ENCODE peak calls at places on chromosomes 6 and 20, in five cellular contexts. One of them, this sample, is unnamed.

GRCh38 chr6:121780325-121781313 is 345.2 kb downstream of the GJA1 start:
- DNase-seq in CD4-positive, CD25-positive, alpha-beta regulatory T cell: no peak
- DNase-seq in A549: peak; percentile 43
- DNase-seq in upper lobe of right lung: peak; percentile 59
- DNase-seq in Panc1: no peak
- DNase-seq in this sample: no peak

GRCh38 chr20:30485331-30486102 is 771.9 kb upstream of the DEFB115 start:
- DNase-seq in CD4-positive, CD25-positive, alpha-beta regulatory T cell: no peak
- DNase-seq in A549: no peak
- DNase-seq in upper lobe of right lung: no peak
- DNase-seq in Panc1: no peak
- DNase-seq in this sample: no peak

GRCh38 chr6:150177260-150178246 is 34.7 kb downstream of the PPP1R14C start:
- DNase-seq in CD4-positive, CD25-positive, alpha-beta regulatory T cell: no peak
- DNase-seq in A549: peak; percentile 28
- DNase-seq in upper lobe of right lung: no peak
- DNase-seq in Panc1: no peak
- DNase-seq in this sample: no peak

GRCh38 chr6:170073846-170074245 is 217.0 kb downstream of the DLL1 start:
- DNase-seq in CD4-positive, CD25-positive, alpha-beta regulatory T cell: no peak
- DNase-seq in A549: no peak
- DNase-seq in upper lobe of right lung: no peak
- DNase-seq in Panc1: no peak
- DNase-seq in this sample: no peak

GRCh38 chr20:31718952-31719643 is 3.6 kb downstream of the BCL2L1 start:
- DNase-seq in CD4-positive, CD25-positive, alpha-beta regulatory T cell: no peak
- DNase-seq in A549: no peak
- DNase-seq in upper lobe of right lung: no peak
- DNase-seq in Panc1: no peak
- DNase-seq in this sample: no peak

GRCh38 chr6:40169878-40170277 is 235.6 kb upstream of the MOCS1 start:
- DNase-seq in CD4-positive, CD25-positive, alpha-beta regulatory T cell: no peak
- DNase-seq in A549: no peak
- DNase-seq in upper lobe of right lung: no peak
- DNase-seq in Panc1: no peak
- DNase-seq in this sample: no peak

GRCh38 chr6:25369043-25369442 is 89.9 kb downstream of the CARMIL1 start:
- DNase-seq in CD4-positive, CD25-positive, alpha-beta regulatory T cell: no peak
- DNase-seq in A549: no peak
- DNase-seq in upper lobe of right lung: no peak
- DNase-seq in Panc1: no peak
- DNase-seq in this sample: no peak

GRCh38 chr6:73003302-73003701 is 222.0 kb downstream of the KHDC1L start:
- DNase-seq in CD4-positive, CD25-positive, alpha-beta regulatory T cell: no peak
- DNase-seq in A549: no peak
- DNase-seq in upper lobe of right lung: no peak
- DNase-seq in Panc1: no peak
- DNase-seq in this sample: no peak

GRCh38 chr6:15929685-15930084 is 199.2 kb upstream of the MYLIP start:
- DNase-seq in CD4-positive, CD25-positive, alpha-beta regulatory T cell: no peak
- DNase-seq in A549: no peak
- DNase-seq in upper lobe of right lung: no peak
- DNase-seq in Panc1: no peak
- DNase-seq in this sample: no peak

GRCh38 chr20:34907616-34908469 is 31.4 kb downstream of the ACSS2 start:
- DNase-seq in CD4-positive, CD25-positive, alpha-beta regulatory T cell: no peak
- DNase-seq in A549: peak; percentile 74
- DNase-seq in upper lobe of right lung: no peak
- DNase-seq in Panc1: peak; percentile 76
- DNase-seq in this sample: no peak

GRCh38 chr6:39778581-39779270 is 13.4 kb upstream of the DAAM2 start:
- DNase-seq in CD4-positive, CD25-positive, alpha-beta regulatory T cell: no peak
- DNase-seq in A549: no peak
- DNase-seq in upper lobe of right lung: no peak
- DNase-seq in Panc1: no peak
- DNase-seq in this sample: no peak

GRCh38 chr6:37433657-37434271 is 743 bp downstream of the CMTR1 start:
- DNase-seq in CD4-positive, CD25-positive, alpha-beta regulatory T cell: peak; percentile 9
- DNase-seq in A549: peak; percentile 9
- DNase-seq in upper lobe of right lung: no peak
- DNase-seq in Panc1: no peak
- DNase-seq in this sample: peak; percentile 29

GRCh38 chr20:31260326-31260932 is 3.0 kb downstream of the DEFB115 start:
- DNase-seq in CD4-positive, CD25-positive, alpha-beta regulatory T cell: no peak
- DNase-seq in A549: peak; percentile 44
- DNase-seq in upper lobe of right lung: no peak
- DNase-seq in Panc1: peak; percentile 46
- DNase-seq in this sample: no peak

GRCh38 chr20:1478566-1478965 is 11.9 kb upstream of the NSFL1C start:
- DNase-seq in CD4-positive, CD25-positive, alpha-beta regulatory T cell: no peak
- DNase-seq in A549: peak; percentile 42
- DNase-seq in upper lobe of right lung: no peak
- DNase-seq in Panc1: peak; percentile 46
- DNase-seq in this sample: no peak

GRCh38 chr6:104123227-104123626 is 736.5 kb downstream of the HACE1 start:
- DNase-seq in CD4-positive, CD25-positive, alpha-beta regulatory T cell: no peak
- DNase-seq in A549: no peak
- DNase-seq in upper lobe of right lung: no peak
- DNase-seq in Panc1: no peak
- DNase-seq in this sample: no peak

GRCh38 chr6:135686784-135687301 is 164.7 kb upstream of the PDE7B start:
- DNase-seq in CD4-positive, CD25-positive, alpha-beta regulatory T cell: no peak
- DNase-seq in A549: no peak
- DNase-seq in upper lobe of right lung: no peak
- DNase-seq in Panc1: no peak
- DNase-seq in this sample: no peak

GRCh38 chr20:39210331-39211074 is 248.4 kb downstream of the DHX35 start:
- DNase-seq in CD4-positive, CD25-positive, alpha-beta regulatory T cell: no peak
- DNase-seq in A549: no peak
- DNase-seq in upper lobe of right lung: no peak
- DNase-seq in Panc1: no peak
- DNase-seq in this sample: no peak

GRCh38 chr6:150391890-150392289 is 23.1 kb downstream of the IYD start:
- DNase-seq in CD4-positive, CD25-positive, alpha-beta regulatory T cell: no peak
- DNase-seq in A549: peak; percentile 21
- DNase-seq in upper lobe of right lung: no peak
- DNase-seq in Panc1: no peak
- DNase-seq in this sample: no peak

GRCh38 chr6:139591075-139591474 is 216.6 kb upstream of the CITED2 start:
- DNase-seq in CD4-positive, CD25-positive, alpha-beta regulatory T cell: no peak
- DNase-seq in A549: no peak
- DNase-seq in upper lobe of right lung: no peak
- DNase-seq in Panc1: no peak
- DNase-seq in this sample: no peak

GRCh38 chr6:139588734-139589418 is 214.4 kb upstream of the CITED2 start:
- DNase-seq in CD4-positive, CD25-positive, alpha-beta regulatory T cell: no peak
- DNase-seq in A549: peak; percentile 38
- DNase-seq in upper lobe of right lung: no peak
- DNase-seq in Panc1: no peak
- DNase-seq in this sample: no peak

GRCh38 chr6:139588076-139588639 is 213.7 kb upstream of the CITED2 start:
- DNase-seq in CD4-positive, CD25-positive, alpha-beta regulatory T cell: no peak
- DNase-seq in A549: no peak
- DNase-seq in upper lobe of right lung: no peak
- DNase-seq in Panc1: no peak
- DNase-seq in this sample: no peak

GRCh38 chr6:139592011-139592410 is 217.6 kb upstream of the CITED2 start:
- DNase-seq in CD4-positive, CD25-positive, alpha-beta regulatory T cell: no peak
- DNase-seq in A549: no peak
- DNase-seq in upper lobe of right lung: no peak
- DNase-seq in Panc1: no peak
- DNase-seq in this sample: no peak

GRCh38 chr6:139590206-139590605 is 215.8 kb upstream of the CITED2 start:
- DNase-seq in CD4-positive, CD25-positive, alpha-beta regulatory T cell: no peak
- DNase-seq in A549: no peak
- DNase-seq in upper lobe of right lung: no peak
- DNase-seq in Panc1: no peak
- DNase-seq in this sample: no peak
- H3K4me1 ChIP-seq in CD4-positive, CD25-positive, alpha-beta regulatory T cell: no peaks in the 10 kb centered on the region
- H3K4me1 ChIP-seq in A549: peaks cover 40% of the 10 kb centered on the region
- H3K4me1 ChIP-seq in upper lobe of right lung: peaks cover 17% of the 10 kb centered on the region
- H3K4me1 ChIP-seq in Panc1: peaks cover 29% of the 10 kb centered on the region
- H3K4me1 ChIP-seq in this sample: no peaks in the 10 kb centered on the region

DNA sequence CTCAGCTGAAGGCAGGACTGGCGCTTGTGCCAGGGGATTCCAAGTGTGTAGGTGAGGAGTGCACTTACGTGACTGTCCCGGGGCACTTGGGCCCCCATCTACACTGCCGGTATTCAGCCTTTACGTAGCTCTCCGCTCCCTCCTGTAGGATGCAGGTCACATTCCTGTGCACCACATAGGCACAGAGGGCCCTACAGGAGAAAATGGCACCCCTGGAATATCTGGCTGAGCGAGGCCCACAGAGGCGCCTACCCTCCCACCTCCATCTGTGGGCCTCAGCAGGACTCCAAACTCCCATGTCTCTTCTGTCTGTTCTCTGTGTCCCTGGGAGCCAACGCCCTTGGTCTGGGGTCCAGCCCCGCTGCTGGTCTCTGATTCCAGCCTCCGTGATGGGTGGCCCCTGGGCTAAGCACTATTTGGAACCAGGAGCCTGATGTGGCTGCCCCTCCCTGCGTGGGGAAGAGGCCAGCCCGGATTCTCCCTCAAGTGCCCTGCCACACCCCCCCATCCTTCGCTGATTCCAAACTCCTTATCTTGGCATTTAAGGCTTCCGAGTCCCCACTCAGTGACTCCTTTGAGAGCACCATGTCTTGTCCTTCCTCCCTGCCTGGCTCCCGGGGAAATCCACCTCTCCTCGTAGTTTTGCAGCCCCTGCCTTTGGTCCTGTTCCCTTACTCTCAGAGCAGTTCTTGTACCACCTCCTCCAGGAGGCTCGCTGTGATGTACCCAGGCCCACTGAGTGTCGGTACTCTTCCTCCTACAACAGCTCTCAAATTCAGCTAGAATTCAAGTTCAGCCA is 1.5 kb downstream of the EMILIN3 start:
- DNase-seq in CD4-positive, CD25-positive, alpha-beta regulatory T cell: no peak
- DNase-seq in A549: no peak
- DNase-seq in upper lobe of right lung: no peak
- DNase-seq in Panc1: no peak
- DNase-seq in this sample: no peak
- H3K4me3 ChIP-seq in CD4-positive, CD25-positive, alpha-beta regulatory T cell: no peak overlapping the region
- H3K4me3 ChIP-seq in A549: no peak overlapping the region
- H3K4me3 ChIP-seq in upper lobe of right lung: no peak overlapping the region
- H3K4me3 ChIP-seq in Panc1: no peak overlapping the region
- H3K4me3 ChIP-seq in this sample: no peak overlapping the region

GRCh38 chr6:45504947-45505346 is 127.2 kb upstream of the SUPT3H start:
- DNase-seq in CD4-positive, CD25-positive, alpha-beta regulatory T cell: no peak
- DNase-seq in A549: no peak
- DNase-seq in upper lobe of right lung: no peak
- DNase-seq in Panc1: no peak
- DNase-seq in this sample: no peak
- H3K27ac ChIP-seq in CD4-positive, CD25-positive, alpha-beta regulatory T cell: no peak overlapping the region
- H3K27ac ChIP-seq in A549: no peak overlapping the region
- H3K27ac ChIP-seq in upper lobe of right lung: no peak overlapping the region
- H3K27ac ChIP-seq in Panc1: no peak overlapping the region
- H3K27ac ChIP-seq in this sample: no peak overlapping the region

DNA sequence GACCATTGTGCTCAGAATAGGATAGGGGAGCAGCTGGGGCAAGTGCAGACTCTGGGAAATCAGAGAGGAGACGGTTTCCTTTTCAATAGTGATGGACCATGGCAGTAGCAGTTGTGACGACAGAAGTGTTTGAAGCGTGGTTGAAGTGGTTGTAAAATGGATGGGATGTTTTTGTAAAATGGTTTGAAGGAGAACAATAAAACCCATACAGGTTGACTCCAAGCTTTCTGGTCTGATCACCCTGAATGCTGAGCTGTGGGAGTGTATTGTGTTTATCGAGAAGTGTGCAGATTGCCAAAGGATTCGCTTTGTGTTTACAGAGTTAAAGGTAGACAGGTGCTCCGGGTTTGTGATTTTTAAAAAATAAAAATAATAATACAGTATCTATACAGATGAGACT is 255.2 kb upstream of the SULF2 start:
- DNase-seq in CD4-positive, CD25-positive, alpha-beta regulatory T cell: no peak
- DNase-seq in A549: no peak
- DNase-seq in upper lobe of right lung: no peak
- DNase-seq in Panc1: no peak
- DNase-seq in this sample: no peak
- H3K4me1 ChIP-seq in CD4-positive, CD25-positive, alpha-beta regulatory T cell: no peaks in the 10 kb centered on the region
- H3K4me1 ChIP-seq in A549: no peaks in the 10 kb centered on the region
- H3K4me1 ChIP-seq in upper lobe of right lung: peaks cover 5% of the 10 kb centered on the region
- H3K4me1 ChIP-seq in Panc1: no peaks in the 10 kb centered on the region
- H3K4me1 ChIP-seq in this sample: no peaks in the 10 kb centered on the region

This sample was measured in naive thymus-derived CD4-positive, alpha-beta T cell.